ENCODE peak calls at places on chromosomes 13 and 19, in five cellular contexts. R, Z, S, G and W are unnamed samples.

GRCh38 chr19:35257113-35257461 is 8.3 kb downstream of the LSR start:
- DNase-seq in R (no peak), Z (no peak), S (no peak), G (no peak), W (no peak)

GRCh38 chr13:31433201-31433600 is 233.4 kb downstream of the B3GLCT start:
- DNase-seq in R (no peak), Z (no peak), S (no peak), G (no peak), W (no peak)

GRCh38 chr19:15454371-15454800 is 4.6 kb upstream of the WIZ start:
- DNase-seq in R (no peak), Z (no peak), S (no peak), G (no peak), W (no peak)

GRCh38 chr13:59318320-59318930 is 845.3 kb downstream of the DIAPH3 start:
- DNase-seq in R (no peak), Z (peak; percentile 81), S (peak; percentile 69), G (peak; percentile 74), W (peak; percentile 1)

GRCh38 chr13:40812724-40813445 is 23.5 kb downstream of the SLC25A15 start:
- DNase-seq in R (no peak), Z (peak; percentile 44), S (no peak), G (peak; percentile 18), W (no peak)

GRCh38 chr19:39342647-39343305 is 555 bp downstream of the SAMD4B start:
- DNase-seq in R (no peak), Z (no peak), S (no peak), G (no peak), W (no peak)

GRCh38 chr19:57779220-57779845 is 9.9 kb downstream of the ZNF586 start:
- DNase-seq in R (no peak), Z (no peak), S (no peak), G (peak; percentile 13), W (no peak)

GRCh38 chr19:39307233-39307821 is 11.1 kb downstream of the IFNL1 start:
- DNase-seq in R (no peak), Z (no peak), S (no peak), G (no peak), W (no peak)

GRCh38 chr13:57557979-57558529 is 73.5 kb upstream of the PCDH17 start:
- DNase-seq in R (no peak), Z (no peak), S (no peak), G (peak; percentile 3), W (no peak)